ENCODE peak calls at places on chromosomes 5 and 9, in nine cellular contexts. O is vagina, A is ovary, U is testis, X is IMR-90, Q is prostate gland, M is transverse colon, L is HCT116, E is tibial nerve. J is an unnamed sample.

GRCh38 chr9:110069326-110070248 is 138.4 kb downstream of the C9orf152 start:
- DNase-seq in U (peak; percentile 22), X (peak; percentile 96), E (no peak), L (no peak), O (no peak), Q (no peak), A (no peak), M (no peak), J (peak; percentile 32)

GRCh38 chr5:2556375-2556966 is 195.0 kb downstream of the IRX2 start:
- DNase-seq in M (no peak), O (peak; percentile 42), U (no peak), A (no peak), L (no peak), Q (no peak), X (no peak), E (no peak), J (no peak)

GRCh38 chr5:55022454-55022853 is 1.6 kb upstream of the GZMK start:
- DNase-seq in O (no peak), M (no peak), L (no peak), Q (no peak), E (no peak), U (no peak), A (no peak), X (no peak), J (no peak)

GRCh38 chr9:90608141-90608540 is 34.5 kb downstream of the DIRAS2 start:
- DNase-seq in L (no peak), M (no peak), A (no peak), X (no peak), O (no peak), U (no peak), E (no peak), Q (no peak), J (no peak)

GRCh38 chr5:82802954-82803353 is 274.2 kb downstream of the TMEM167A start:
- DNase-seq in U (no peak), L (no peak), E (no peak), M (no peak), X (no peak), A (no peak), O (no peak), Q (no peak), J (no peak)

GRCh38 chr5:76622973-76623596 is at the start of gene F2RL2:
- DNase-seq in Q (no peak), A (no peak), M (no peak), U (no peak), O (no peak), E (no peak), X (peak; percentile 93), L (no peak), J (peak; percentile 20)

GRCh38 chr5:88298425-88298824 is 29.8 kb upstream of the TMEM161B start:
- DNase-seq in U (no peak), X (peak; percentile 82), E (no peak), A (no peak), L (no peak), M (no peak), O (no peak), Q (no peak), J (no peak)

GRCh38 chr5:56354836-56355235 is 121.7 kb upstream of the ANKRD55 start:
- DNase-seq in X (no peak), O (no peak), A (no peak), U (no peak), L (no peak), M (no peak), E (no peak), Q (no peak), J (no peak)

GRCh38 chr5:180590543-180591248 is 603 bp downstream of the SCGB3A1 start:
- DNase-seq in M (no peak), L (no peak), Q (no peak), U (peak; percentile 14), O (no peak), X (no peak), E (no peak), A (no peak), J (no peak)

GRCh38 chr9:764105-764524 is 77.4 kb upstream of the DMRT1 start:
- DNase-seq in Q (peak; percentile 65), A (peak; percentile 64), U (peak; percentile 70), X (peak; percentile 56), L (peak; percentile 90), M (peak; percentile 76), O (no peak), E (peak; percentile 75), J (peak; percentile 75)

GRCh38 chr9:4792572-4793411 is at the start of gene RCL1:
- DNase-seq in L (peak; percentile 82), Q (peak; percentile 95), X (peak; percentile 92), E (peak; percentile 89), M (peak; percentile 97), A (peak; percentile 96), U (peak; percentile 96), O (peak; percentile 96), J (peak; percentile 95)
- TF ChIP-seq POLR2A in L (peak; percentile 85), Q (peak; percentile 72), X (peak; percentile 81), E (peak; percentile 70), M (peak; percentile 85), A (peak; percentile 62), U (no peak), O (no peak), J (peak; percentile 89)

GRCh38 chr9:96875460-96876142 is 21.3 kb upstream of the ZNF782 start:
- DNase-seq in E (no peak), U (peak; percentile 90), L (peak; percentile 83), X (peak; percentile 68), A (no peak), Q (peak; percentile 75), O (no peak), M (peak; percentile 74), J (peak; percentile 86)

GRCh38 chr9:96874201-96874785 is 20.0 kb upstream of the ZNF782 start:
- DNase-seq in E (no peak), O (no peak), M (no peak), L (no peak), Q (no peak), U (no peak), X (no peak), A (no peak), J (no peak)

GRCh38 chr9:96871176-96871575 is 16.9 kb upstream of the ZNF782 start:
- DNase-seq in A (no peak), L (no peak), U (no peak), M (no peak), Q (no peak), X (no peak), E (no peak), O (no peak), J (no peak)

GRCh38 chr9:96877269-96877668 is 23.0 kb upstream of the ZNF782 start:
- DNase-seq in Q (no peak), X (no peak), U (no peak), A (no peak), M (no peak), E (no peak), L (no peak), O (no peak), J (no peak)

GRCh38 chr9:96874947-96875459 is 20.7 kb upstream of the ZNF782 start:
- DNase-seq in A (no peak), O (no peak), Q (peak; percentile 59), U (no peak), L (peak; percentile 51), M (peak; percentile 85), E (no peak), X (peak; percentile 59), J (peak; percentile 92)
- H3K27ac ChIP-seq in A (no peak overlapping the region), O (peak overlapping the region; percentile 73), Q (peak overlapping the region; percentile 82), U (no peak overlapping the region), L (peak overlapping the region; percentile 32), M (peak overlapping the region; percentile 89), E (no peak overlapping the region), X (no peak overlapping the region), J (peak overlapping the region; percentile 99)

DNA sequence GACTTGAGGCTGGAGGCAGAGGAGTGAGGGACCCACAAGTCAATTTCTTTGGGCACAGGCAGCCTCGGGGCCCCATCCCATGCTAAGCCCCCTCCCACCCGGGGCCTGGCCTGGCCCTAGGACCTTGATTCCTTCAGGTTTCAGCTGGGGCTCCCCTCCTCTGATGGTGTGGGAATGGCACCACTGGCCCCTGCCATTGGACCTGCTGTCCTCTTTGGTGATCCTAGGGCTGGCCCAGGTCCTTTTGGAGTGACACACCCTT is 10.5 kb downstream of the ERGIC1 start:
- DNase-seq in E (no peak), X (no peak), M (no peak), A (no peak), O (no peak), L (no peak), U (no peak), Q (no peak), J (no peak)
- H3K4me1 ChIP-seq in E (peaks cover 46% of the 10 kb centered on the region), X (peaks cover 15% of the 10 kb centered on the region), M (peaks cover 47% of the 10 kb centered on the region), A (peaks cover 11% of the 10 kb centered on the region), O (peaks cover 58% of the 10 kb centered on the region), L (peaks cover 8% of the 10 kb centered on the region), U (peaks cover 19% of the 10 kb centered on the region), Q (peaks cover 24% of the 10 kb centered on the region), J (peaks cover 36% of the 10 kb centered on the region)

DNA sequence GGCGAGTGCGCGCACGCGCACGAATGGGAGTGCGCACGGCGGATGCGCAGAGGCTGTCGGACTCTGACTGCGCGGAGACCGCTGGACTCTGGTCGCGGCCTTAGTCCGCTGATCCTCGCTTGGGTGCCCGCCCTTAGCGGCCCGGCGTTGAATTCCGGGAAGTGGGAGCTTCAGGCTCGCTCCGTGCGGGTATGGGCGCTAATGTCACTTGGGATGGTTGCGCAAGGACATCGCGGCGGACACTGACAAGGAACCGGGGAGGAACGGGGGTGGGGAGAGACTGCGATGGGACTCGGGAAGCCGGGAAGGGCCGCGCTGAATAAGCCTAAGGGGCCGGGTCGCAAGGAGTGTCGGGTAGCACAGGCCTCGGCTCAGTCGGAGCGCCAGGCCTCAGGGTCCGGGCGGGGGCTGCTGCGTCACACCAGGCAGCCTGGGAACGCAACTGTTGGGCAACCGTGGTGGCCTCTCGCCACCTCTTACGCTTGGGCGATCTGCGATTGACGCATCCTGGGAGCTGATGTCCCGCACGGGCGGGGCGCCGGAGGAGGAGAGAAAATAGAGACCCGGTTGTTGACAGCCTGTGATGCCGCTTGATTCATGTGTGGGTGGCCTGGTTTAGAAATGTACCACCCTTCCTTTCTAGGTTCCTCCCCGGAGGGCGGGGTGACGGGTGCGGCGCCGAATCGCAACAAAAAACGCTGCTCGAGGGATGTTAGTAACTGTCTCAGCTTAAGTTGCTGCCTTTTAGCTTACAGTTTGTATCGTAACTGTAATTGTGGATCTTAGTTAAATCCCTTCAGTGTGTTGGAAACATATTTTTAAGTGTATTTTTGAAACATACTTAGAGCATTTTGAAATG is 545 bp upstream of the CHD1 start:
- DNase-seq in E (peak; percentile 96), X (peak; percentile 95), Q (peak; percentile 87), U (peak; percentile 95), M (peak; percentile 94), O (peak; percentile 98), L (peak; percentile 90), A (peak; percentile 93), J (peak; percentile 92)
- TF ChIP-seq POLR2A in E (peak; percentile 97), X (peak; percentile 86), Q (peak; percentile 88), U (peak; percentile 92), M (peak; percentile 99), O (no peak), L (peak; percentile 9), A (peak; percentile 97), J (peak; percentile 99)

GRCh38 chr5:35694481-35694880 is 76.8 kb downstream of the SPEF2 start:
- DNase-seq in O (no peak), A (no peak), L (no peak), M (no peak), X (no peak), E (no peak), U (no peak), Q (no peak), J (no peak)
- H3K27ac ChIP-seq in O (no peak overlapping the region), A (no peak overlapping the region), L (no peak overlapping the region), M (no peak overlapping the region), X (no peak overlapping the region), E (no peak overlapping the region), U (no peak overlapping the region), Q (no peak overlapping the region), J (no peak overlapping the region)

GRCh38 chr5:4579679-4580078 is 560.5 kb upstream of the ADAMTS16 start:
- DNase-seq in X (no peak), L (no peak), Q (no peak), M (no peak), A (no peak), E (no peak), O (no peak), U (no peak), J (no peak)
- H3K4me1 ChIP-seq in X (no peaks in the 10 kb centered on the region), L (no peaks in the 10 kb centered on the region), Q (no peaks in the 10 kb centered on the region), M (no peaks in the 10 kb centered on the region), A (no peaks in the 10 kb centered on the region), E (no peaks in the 10 kb centered on the region), O (no peaks in the 10 kb centered on the region), U (no peaks in the 10 kb centered on the region), J (no peaks in the 10 kb centered on the region)